ENCODE peak calls at places on chromosomes 4 and X, in six cellular contexts. K is SK-N-SH, S is GM12878, P is HepG2, T is H1, E is K562. Q is an unnamed sample.

GRCh38 chr4:133694416-133694815 is 507.2 kb downstream of the PABPC4L start:
- DNase-seq in S (no peak), T (no peak), P (no peak), K (no peak), E (no peak), Q (no peak)

GRCh38 chr4:121100093-121100775 is 27.9 kb upstream of the NDNF start:
- DNase-seq in T (no peak), S (no peak), E (no peak), P (no peak), K (no peak), Q (no peak)

GRCh38 chr4:1759818-1760223 is 33.3 kb upstream of the FGFR3 start:
- DNase-seq in T (no peak), K (no peak), P (no peak), S (no peak), E (no peak), Q (no peak)

GRCh38 chr4:107312366-107312765 is 276.3 kb upstream of the DKK2 start:
- DNase-seq in E (no peak), K (no peak), S (no peak), T (no peak), P (no peak), Q (no peak)

GRCh38 chrX:132592880-132593279 is 104.0 kb upstream of the MBNL3 start:
- DNase-seq in K (peak; percentile 2), T (no peak), S (no peak), P (peak; percentile 39), E (no peak), Q (no peak)

GRCh38 chrX:102339312-102340298 is 92.6 kb downstream of the NXF2 start:
- DNase-seq in S (no peak), K (no peak), P (no peak), E (no peak), T (no peak), Q (no peak)

GRCh38 chrX:40772290-40772689 is 36.9 kb upstream of the MED14 start:
- DNase-seq in K (no peak), T (no peak), S (no peak), E (no peak), P (no peak), Q (peak; percentile 54)

GRCh38 chr4:26786916-26787315 is 73.7 kb upstream of the STIM2 start:
- DNase-seq in S (no peak), P (no peak), K (no peak), T (no peak), E (no peak), Q (no peak)

GRCh38 chrX:103442536-103442901 is 66.2 kb downstream of the BEX3 start:
- DNase-seq in T (no peak), P (no peak), S (no peak), E (no peak), K (no peak), Q (no peak)

GRCh38 chr4:105058177-105058812 is 88.4 kb upstream of the TET2 start:
- DNase-seq in E (peak; percentile 6), T (no peak), P (no peak), K (no peak), S (peak; percentile 58), Q (peak; percentile 12)

GRCh38 chr4:47907247-47907646 is 7.1 kb downstream of the NFXL1 start:
- DNase-seq in K (no peak), T (no peak), P (no peak), E (no peak), S (no peak), Q (no peak)

GRCh38 chrX:153731117-153731844 is 6.6 kb downstream of the ABCD1 start:
- DNase-seq in T (no peak), K (no peak), S (no peak), P (peak; percentile 65), E (no peak), Q (no peak)

GRCh38 chr4:73776363-73776762 is 36.0 kb downstream of the CXCL8 start:
- DNase-seq in T (no peak), S (no peak), E (peak; percentile 17), P (peak; percentile 16), K (no peak), Q (no peak)

GRCh38 chrX:56800801-56801200 is 71.8 kb downstream of the NBDY start:
- DNase-seq in S (no peak), E (no peak), K (peak; percentile 5), P (no peak), T (no peak), Q (no peak)

GRCh38 chr4:129095811-129096454 is at the start of gene C4orf33:
- DNase-seq in P (peak; percentile 65), S (peak; percentile 68), T (peak; percentile 68), E (peak; percentile 81), K (peak; percentile 67), Q (peak; percentile 62)

GRCh38 chr4:10721616-10722015 is 37.0 kb upstream of the CLNK start:
- DNase-seq in S (no peak), E (no peak), K (no peak), T (no peak), P (no peak), Q (no peak)

GRCh38 chrX:71244359-71245128 is 9.4 kb downstream of the ZMYM3 start:
- DNase-seq in T (no peak), P (no peak), E (no peak), K (no peak), S (no peak), Q (no peak)

GRCh38 chr4:89868999-89869589 is 25.6 kb upstream of the MMRN1 start:
- DNase-seq in S (no peak), K (no peak), T (no peak), E (no peak), P (no peak), Q (no peak)

GRCh38 chrX:115589419-115589818 is 28.4 kb downstream of the PLS3 start:
- DNase-seq in T (no peak), S (no peak), P (no peak), E (no peak), K (no peak), Q (no peak)

GRCh38 chr4:12949719-12950118 is 534.4 kb downstream of the RAB28 start:
- DNase-seq in K (no peak), E (no peak), T (no peak), S (no peak), P (peak; percentile 84), Q (no peak)

GRCh38 chr4:122458625-122459024 is 2.1 kb upstream of the IL2 start:
- DNase-seq in P (no peak), K (no peak), T (no peak), S (no peak), E (no peak), Q (no peak)

GRCh38 chrX:129777218-129777768 is 2.5 kb upstream of the SASH3 start:
- DNase-seq in P (peak; percentile 19), S (no peak), T (no peak), E (no peak), K (no peak), Q (no peak)

GRCh38 chr4:81606796-81607550 is 135.3 kb upstream of the RASGEF1B start:
- DNase-seq in K (no peak), P (no peak), E (peak; percentile 27), T (no peak), S (no peak), Q (no peak)

GRCh38 chr4:89894654-89895652 is at the start of gene MMRN1:
- DNase-seq in E (no peak), T (no peak), S (no peak), K (no peak), P (no peak), Q (no peak)

GRCh38 chr4:148203056-148203898 is 238.9 kb downstream of the NR3C2 start:
- DNase-seq in K (no peak), E (no peak), T (no peak), S (no peak), P (no peak), Q (no peak)

GRCh38 chr4:180674629-180675367 is 1568.4 kb upstream of the TENM3 start:
- DNase-seq in P (no peak), K (no peak), S (no peak), T (no peak), E (no peak), Q (no peak)

GRCh38 chr4:156194896-156195295 is 241.2 kb upstream of the CTSO start:
- DNase-seq in E (no peak), T (no peak), S (no peak), P (no peak), K (no peak), Q (no peak)

GRCh38 chrX:55715847-55716246 is 1.7 kb upstream of the RRAGB start:
- DNase-seq in T (no peak), P (peak; percentile 10), K (no peak), S (no peak), E (peak; percentile 5), Q (no peak)

GRCh38 chrX:1321689-1322088 is 14.9 kb upstream of the IL3RA start:
- DNase-seq in K (no peak), P (no peak), E (no peak), S (no peak), T (no peak), Q (no peak)

GRCh38 chr4:183797041-183797444 is 108.1 kb upstream of the STOX2 start:
- DNase-seq in K (no peak), P (no peak), E (no peak), S (no peak), T (no peak), Q (no peak)
- TF ChIP-seq JUND in K (no peak), P (no peak), E (no peak), S (no peak), T (no peak), Q (no peak)

DNA sequence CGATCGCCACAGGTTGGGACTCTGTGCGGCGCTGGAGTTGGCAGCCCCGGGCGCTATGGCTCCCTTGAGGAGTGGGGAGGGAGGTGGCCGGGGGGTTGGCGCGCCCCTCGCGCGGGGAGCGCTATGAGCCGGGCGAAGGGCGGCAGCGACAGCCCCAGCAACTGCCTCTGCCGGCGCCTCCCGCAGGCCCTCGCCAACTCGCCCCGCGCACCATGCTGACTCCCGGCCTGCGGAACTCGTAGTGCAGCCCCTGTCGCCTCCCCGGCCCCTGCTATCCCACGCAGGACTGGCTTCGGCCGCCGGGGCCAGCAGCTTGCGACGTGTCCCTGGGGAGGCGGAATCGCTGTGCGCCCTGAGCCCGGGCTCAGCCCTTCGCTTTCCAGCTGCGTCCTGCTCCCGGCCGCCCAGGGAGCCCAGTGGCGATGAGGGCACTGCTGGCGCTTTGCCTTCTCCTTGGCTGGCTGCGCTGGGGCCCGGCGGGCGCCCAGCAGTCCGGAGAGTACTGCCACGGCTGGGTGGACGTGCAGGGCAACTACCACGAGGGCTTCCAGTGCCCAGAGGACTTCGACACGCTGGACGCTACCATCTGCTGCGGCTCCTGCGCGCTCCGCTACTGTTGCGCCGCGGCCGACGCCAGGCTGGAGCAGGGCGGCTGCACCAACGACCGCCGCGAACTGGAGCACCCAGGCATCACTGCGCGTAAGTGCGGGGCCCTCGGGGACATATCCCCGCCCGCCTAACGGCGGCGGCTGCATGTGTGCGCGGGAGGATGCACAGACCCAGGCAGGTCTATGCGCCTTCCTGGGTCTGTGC is 553 bp downstream of the SHISA3 start:
- DNase-seq in T (peak; percentile 77), K (peak; percentile 81), S (no peak), P (no peak), E (no peak), Q (no peak)
- H3K27ac ChIP-seq in T (no peak overlapping the region), K (no peak overlapping the region), S (no peak overlapping the region), P (no peak overlapping the region), E (no peak overlapping the region), Q (no peak overlapping the region)

GRCh38 chrX:4925911-4926310 is 1212.5 kb upstream of the PRKX start:
- DNase-seq in S (no peak), P (no peak), E (no peak), K (no peak), T (no peak), Q (no peak)
- TF ChIP-seq JUND in S (no peak), P (no peak), E (no peak), K (no peak), T (no peak), Q (no peak)

DNA sequence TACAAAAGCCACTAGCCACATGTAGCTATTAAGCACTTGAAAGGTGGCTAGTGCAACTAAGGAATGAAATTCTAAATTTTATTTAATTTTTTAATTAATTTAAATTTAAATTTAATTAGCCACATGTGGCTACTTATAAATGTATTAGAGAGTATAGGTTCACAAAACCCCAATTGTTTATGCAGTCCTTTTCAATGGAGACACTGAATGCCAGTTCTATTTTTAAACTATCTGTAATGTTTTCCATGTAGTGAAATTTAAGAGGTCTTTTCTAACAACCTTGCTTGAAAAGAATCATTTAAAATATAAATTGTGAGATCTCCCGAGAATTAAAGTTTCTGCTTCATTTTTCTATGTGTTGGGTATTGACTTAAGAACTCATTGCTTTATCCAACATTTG is 153.0 kb downstream of the REELD1 start:
- DNase-seq in T (no peak), S (no peak), P (no peak), E (no peak), K (no peak), Q (no peak)
- H3K27ac ChIP-seq in T (no peak overlapping the region), S (no peak overlapping the region), P (no peak overlapping the region), E (no peak overlapping the region), K (no peak overlapping the region), Q (no peak overlapping the region)

Q was measured in HCT116.